ENCODE peak calls at places on chromosomes 7 and 10, in ten cellular contexts. G, J, X, F, O, M, B, D, H and I are unnamed samples.

GRCh38 chr10:5078781-5079180 is 15.4 kb upstream of the AKR1C3 start:
- DNase-seq in G (no peak), J (no peak), X (no peak), F (peak), O (no peak), M (no peak), B (peak), D (no peak), H (no peak), I (no peak)

GRCh38 chr10:70359017-70359550 is 23.3 kb downstream of the LRRC20 start:
- DNase-seq in G (no peak), J (no peak), X (no peak), F (peak), O (no peak), M (no peak), B (no peak), D (no peak), H (no peak), I (no peak)

GRCh38 chr10:117616179-117616578 is 73.6 kb downstream of the EMX2 start:
- DNase-seq in G (no peak), J (no peak), X (no peak), F (no peak), O (no peak), M (no peak), B (no peak), D (no peak), H (no peak), I (no peak)

GRCh38 chr10:114061148-114061547 is 17.5 kb downstream of the ADRB1 start:
- DNase-seq in G (no peak), J (no peak), X (no peak), F (peak), O (peak), M (no peak), B (no peak), D (no peak), H (no peak), I (no peak)

GRCh38 chr10:58266003-58266825 is 1.5 kb downstream of the IPMK start:
- DNase-seq in G (no peak), J (no peak), X (no peak), F (peak), O (no peak), M (peak), B (no peak), D (no peak), H (no peak), I (no peak)

GRCh38 chr7:44220046-44220720 is 19.4 kb downstream of the YKT6 start:
- DNase-seq in G (no peak), J (no peak), X (no peak), F (no peak), O (no peak), M (no peak), B (no peak), D (peak), H (no peak), I (no peak)

GRCh38 chr10:26085549-26085948 is 131.0 kb upstream of the GAD2 start:
- DNase-seq in G (no peak), J (no peak), X (no peak), F (no peak), O (peak), M (no peak), B (no peak), D (no peak), H (no peak), I (no peak)

GRCh38 chr10:14022954-14023353 is 307.8 kb downstream of the FRMD4A start:
- DNase-seq in G (no peak), J (no peak), X (no peak), F (peak), O (no peak), M (no peak), B (no peak), D (no peak), H (no peak), I (no peak)

GRCh38 chr7:133513608-133514007 is 260.7 kb downstream of the EXOC4 start:
- DNase-seq in G (no peak), J (no peak), X (no peak), F (peak), O (no peak), M (no peak), B (no peak), D (no peak), H (no peak), I (no peak)

GRCh38 chr7:4269086-4269485 is 413.0 kb upstream of the FOXK1 start:
- DNase-seq in G (no peak), J (no peak), X (no peak), F (no peak), O (no peak), M (no peak), B (no peak), D (no peak), H (no peak), I (no peak)

GRCh38 chr7:41121228-41121627 is 581.7 kb downstream of the INHBA start:
- DNase-seq in G (no peak), J (no peak), X (no peak), F (no peak), O (no peak), M (no peak), B (no peak), D (no peak), H (no peak), I (no peak)